ENCODE peak calls at places on chromosome 18, in seven cellular contexts. One of them, this sample, is unnamed.
A peak's percentile ranks its signal among the peaks of the same experiment; 100 is the strongest.

GRCh38 chr18:52311331-52311730 is 28.7 kb upstream of the DCC start:
- DNase-seq in RWPE1: no peak
- DNase-seq in WERI-Rb-1: no peak
- DNase-seq in upper lobe of left lung: no peak
- DNase-seq in transverse colon: no peak
- DNase-seq in activated CD8-positive, alpha-beta T cell treated with anti-CD3 and anti-CD28 coated beads for 36 hours: no peak
- DNase-seq in foreskin fibroblast: no peak
- DNase-seq in this sample: no peak

GRCh38 chr18:9653390-9653789 is 39.0 kb upstream of the PPP4R1 start:
- DNase-seq in activated CD8-positive, alpha-beta T cell treated with anti-CD3 and anti-CD28 coated beads for 36 hours: no peak
- DNase-seq in upper lobe of left lung: no peak
- DNase-seq in RWPE1: no peak
- DNase-seq in foreskin fibroblast: peak; percentile 82
- DNase-seq in WERI-Rb-1: no peak
- DNase-seq in transverse colon: no peak
- DNase-seq in this sample: no peak

GRCh38 chr18:4854664-4855063 is 342.4 kb downstream of the AKAIN1 start:
- DNase-seq in transverse colon: no peak
- DNase-seq in RWPE1: no peak
- DNase-seq in WERI-Rb-1: no peak
- DNase-seq in foreskin fibroblast: no peak
- DNase-seq in upper lobe of left lung: no peak
- DNase-seq in activated CD8-positive, alpha-beta T cell treated with anti-CD3 and anti-CD28 coated beads for 36 hours: no peak
- DNase-seq in this sample: no peak

GRCh38 chr18:8980496-8981402 is 121.8 kb upstream of the NDUFV2 start:
- DNase-seq in activated CD8-positive, alpha-beta T cell treated with anti-CD3 and anti-CD28 coated beads for 36 hours: no peak
- DNase-seq in upper lobe of left lung: no peak
- DNase-seq in foreskin fibroblast: no peak
- DNase-seq in RWPE1: no peak
- DNase-seq in transverse colon: no peak
- DNase-seq in WERI-Rb-1: no peak
- DNase-seq in this sample: no peak

GRCh38 chr18:21257383-21257782 is 15.4 kb downstream of the GREB1L start:
- DNase-seq in activated CD8-positive, alpha-beta T cell treated with anti-CD3 and anti-CD28 coated beads for 36 hours: no peak
- DNase-seq in upper lobe of left lung: no peak
- DNase-seq in RWPE1: no peak
- DNase-seq in transverse colon: no peak
- DNase-seq in foreskin fibroblast: no peak
- DNase-seq in WERI-Rb-1: no peak
- DNase-seq in this sample: no peak

GRCh38 chr18:56076735-56077134 is 488.7 kb upstream of the TCF4 start:
- DNase-seq in WERI-Rb-1: no peak
- DNase-seq in upper lobe of left lung: no peak
- DNase-seq in transverse colon: no peak
- DNase-seq in activated CD8-positive, alpha-beta T cell treated with anti-CD3 and anti-CD28 coated beads for 36 hours: no peak
- DNase-seq in foreskin fibroblast: no peak
- DNase-seq in RWPE1: no peak
- DNase-seq in this sample: no peak

GRCh38 chr18:28767781-28768211 is 590.9 kb upstream of the CDH2 start:
- DNase-seq in WERI-Rb-1: no peak
- DNase-seq in RWPE1: peak; percentile 32
- DNase-seq in transverse colon: no peak
- DNase-seq in upper lobe of left lung: no peak
- DNase-seq in foreskin fibroblast: peak; percentile 68
- DNase-seq in activated CD8-positive, alpha-beta T cell treated with anti-CD3 and anti-CD28 coated beads for 36 hours: no peak
- DNase-seq in this sample: no peak

GRCh38 chr18:75112486-75113096 is 96.3 kb downstream of the PTGR3 start:
- DNase-seq in foreskin fibroblast: no peak
- DNase-seq in WERI-Rb-1: no peak
- DNase-seq in transverse colon: no peak
- DNase-seq in RWPE1: no peak
- DNase-seq in upper lobe of left lung: no peak
- DNase-seq in activated CD8-positive, alpha-beta T cell treated with anti-CD3 and anti-CD28 coated beads for 36 hours: no peak
- DNase-seq in this sample: no peak

GRCh38 chr18:11529081-11529480 is 80.3 kb upstream of the SLC35G4 start:
- DNase-seq in activated CD8-positive, alpha-beta T cell treated with anti-CD3 and anti-CD28 coated beads for 36 hours: no peak
- DNase-seq in RWPE1: no peak
- DNase-seq in upper lobe of left lung: no peak
- DNase-seq in transverse colon: no peak
- DNase-seq in foreskin fibroblast: peak; percentile 74
- DNase-seq in WERI-Rb-1: no peak
- DNase-seq in this sample: no peak

GRCh38 chr18:57428221-57429150 is 6.7 kb upstream of the ONECUT2 start:
- DNase-seq in WERI-Rb-1: no peak
- DNase-seq in foreskin fibroblast: no peak
- DNase-seq in transverse colon: no peak
- DNase-seq in activated CD8-positive, alpha-beta T cell treated with anti-CD3 and anti-CD28 coated beads for 36 hours: no peak
- DNase-seq in RWPE1: no peak
- DNase-seq in upper lobe of left lung: no peak
- DNase-seq in this sample: no peak

GRCh38 chr18:24443870-24444269 is 16.6 kb upstream of the HRH4 start:
- DNase-seq in activated CD8-positive, alpha-beta T cell treated with anti-CD3 and anti-CD28 coated beads for 36 hours: no peak
- DNase-seq in foreskin fibroblast: no peak
- DNase-seq in RWPE1: no peak
- DNase-seq in WERI-Rb-1: no peak
- DNase-seq in upper lobe of left lung: no peak
- DNase-seq in transverse colon: no peak
- DNase-seq in this sample: no peak

GRCh38 chr18:24446453-24446852 is 14.0 kb upstream of the HRH4 start:
- DNase-seq in transverse colon: no peak
- DNase-seq in foreskin fibroblast: no peak
- DNase-seq in activated CD8-positive, alpha-beta T cell treated with anti-CD3 and anti-CD28 coated beads for 36 hours: no peak
- DNase-seq in upper lobe of left lung: no peak
- DNase-seq in WERI-Rb-1: no peak
- DNase-seq in RWPE1: no peak
- DNase-seq in this sample: no peak

GRCh38 chr18:24447961-24448360 is 12.5 kb upstream of the HRH4 start:
- DNase-seq in activated CD8-positive, alpha-beta T cell treated with anti-CD3 and anti-CD28 coated beads for 36 hours: no peak
- DNase-seq in RWPE1: no peak
- DNase-seq in foreskin fibroblast: no peak
- DNase-seq in WERI-Rb-1: no peak
- DNase-seq in transverse colon: no peak
- DNase-seq in upper lobe of left lung: no peak
- DNase-seq in this sample: no peak

DNA sequence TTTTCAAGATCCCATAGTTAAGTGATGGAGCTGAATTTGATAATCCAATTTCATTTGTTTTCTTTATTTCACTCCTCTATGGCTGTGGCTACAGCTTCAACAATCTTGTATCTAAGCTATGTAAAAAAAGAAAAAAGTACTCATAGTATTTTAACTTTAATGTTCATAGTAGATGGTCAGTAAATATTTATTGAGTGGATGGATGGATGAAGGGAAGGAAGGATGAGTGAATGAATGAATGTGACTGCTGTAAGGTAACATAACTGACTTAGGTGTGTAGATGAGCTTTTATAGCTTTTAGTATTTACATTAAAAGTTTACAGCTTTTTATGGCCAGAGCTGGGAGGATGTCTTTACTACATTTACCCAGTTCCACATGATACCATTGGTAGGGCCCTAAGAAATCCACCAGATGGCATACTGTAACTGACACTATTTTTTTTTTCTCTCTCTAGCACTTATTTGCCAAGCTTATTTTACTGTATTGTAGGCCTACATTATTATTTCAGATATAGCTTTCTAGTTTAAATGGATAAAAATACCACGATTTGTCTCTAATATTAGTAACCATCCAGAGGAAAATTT is 13.4 kb upstream of the HRH4 start:
- DNase-seq in transverse colon: no peak
- DNase-seq in foreskin fibroblast: peak; percentile 11
- DNase-seq in upper lobe of left lung: no peak
- DNase-seq in WERI-Rb-1: no peak
- DNase-seq in RWPE1: no peak
- DNase-seq in activated CD8-positive, alpha-beta T cell treated with anti-CD3 and anti-CD28 coated beads for 36 hours: no peak
- DNase-seq in this sample: no peak
- TF ChIP-seq CTCF in transverse colon: peak; percentile 41
- TF ChIP-seq CTCF in foreskin fibroblast: peak; percentile 10
- TF ChIP-seq CTCF in upper lobe of left lung: no peak
- TF ChIP-seq CTCF in WERI-Rb-1: no peak
- TF ChIP-seq CTCF in RWPE1: no peak
- TF ChIP-seq CTCF in activated CD8-positive, alpha-beta T cell treated with anti-CD3 and anti-CD28 coated beads for 36 hours: no peak
- TF ChIP-seq CTCF in this sample: no peak

DNA sequence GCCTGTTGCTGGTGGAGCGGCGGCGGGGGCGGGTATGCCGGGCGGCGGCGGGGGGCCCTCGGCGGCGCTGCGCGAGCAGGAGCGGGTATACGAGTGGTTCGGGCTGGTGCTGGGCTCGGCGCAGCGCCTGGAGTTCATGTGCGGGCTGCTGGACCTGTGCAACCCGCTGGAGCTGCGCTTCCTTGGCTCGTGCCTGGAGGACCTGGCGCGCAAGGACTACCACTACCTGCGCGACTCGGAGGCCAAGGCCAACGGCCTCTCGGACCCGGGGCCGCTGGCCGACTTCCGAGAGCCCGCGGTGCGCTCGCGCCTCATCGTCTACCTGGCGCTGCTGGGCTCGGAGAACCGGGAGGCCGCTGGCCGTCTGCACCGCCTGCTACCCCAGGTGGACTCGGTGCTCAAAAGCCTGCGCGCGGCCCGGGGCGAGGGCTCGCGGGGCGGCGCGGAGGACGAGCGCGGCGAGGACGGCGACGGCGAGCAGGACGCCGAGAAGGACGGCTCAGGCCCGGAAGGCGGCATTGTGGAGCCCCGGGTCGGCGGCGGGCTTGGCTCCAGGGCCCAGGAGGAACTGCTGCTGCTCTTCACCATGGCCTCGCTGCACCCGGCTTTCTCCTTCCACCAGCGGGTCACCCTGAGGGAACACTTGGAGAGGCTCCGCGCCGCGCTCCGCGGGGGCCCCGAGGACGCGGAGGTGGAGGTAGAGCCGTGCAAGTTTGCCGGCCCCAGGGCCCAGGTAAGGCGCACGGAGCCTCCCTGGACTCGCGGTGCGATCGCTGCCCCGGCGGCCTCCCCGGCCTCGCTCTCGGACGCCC is 1.0 kb downstream of the ZCCHC2 start:
- DNase-seq in RWPE1: no peak
- DNase-seq in foreskin fibroblast: peak; percentile 76
- DNase-seq in WERI-Rb-1: peak; percentile 54
- DNase-seq in activated CD8-positive, alpha-beta T cell treated with anti-CD3 and anti-CD28 coated beads for 36 hours: peak; percentile 66
- DNase-seq in upper lobe of left lung: peak; percentile 60
- DNase-seq in transverse colon: peak; percentile 48
- DNase-seq in this sample: peak; percentile 64
- TF ChIP-seq CTCF in RWPE1: no peak
- TF ChIP-seq CTCF in foreskin fibroblast: no peak
- TF ChIP-seq CTCF in WERI-Rb-1: no peak
- TF ChIP-seq CTCF in activated CD8-positive, alpha-beta T cell treated with anti-CD3 and anti-CD28 coated beads for 36 hours: no peak
- TF ChIP-seq CTCF in upper lobe of left lung: no peak
- TF ChIP-seq CTCF in transverse colon: no peak
- TF ChIP-seq CTCF in this sample: no peak

DNA sequence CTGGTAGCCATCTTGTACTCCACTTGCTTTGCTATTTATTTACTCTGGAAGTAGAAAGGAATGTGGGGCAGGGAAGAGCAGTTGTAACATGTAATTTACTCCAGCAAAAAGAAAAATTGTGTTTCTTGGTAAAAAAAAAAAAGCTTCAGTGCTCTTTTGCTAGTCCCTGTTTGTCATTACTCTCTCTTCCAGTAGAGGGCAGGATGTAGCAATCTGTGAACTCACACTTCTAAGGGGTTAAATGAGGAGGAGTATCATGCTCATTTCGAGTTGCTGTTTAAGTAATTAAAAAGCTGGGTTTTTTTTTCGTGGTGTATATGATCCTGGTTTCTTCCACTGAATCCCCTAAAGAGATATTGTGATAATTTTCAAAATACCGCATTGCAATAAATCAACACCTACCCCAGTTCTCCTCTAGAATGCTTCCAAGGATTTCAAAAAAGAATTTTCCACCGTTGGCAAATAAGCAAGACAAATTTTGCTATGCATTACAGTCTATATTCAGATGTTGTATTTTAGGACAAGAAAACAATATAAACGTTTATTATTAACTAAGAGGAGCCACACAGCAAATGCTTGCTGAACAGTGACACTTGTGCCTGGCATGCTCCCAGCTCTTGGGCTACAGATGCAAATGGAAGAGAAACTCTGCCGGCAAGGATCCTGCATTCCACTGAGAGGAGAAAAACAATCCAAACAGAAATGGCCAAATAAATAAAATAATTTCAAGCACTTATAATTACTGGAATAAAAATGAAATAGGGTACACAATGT is 261.6 kb downstream of the ASXL3 start:
- DNase-seq in foreskin fibroblast: peak; percentile 73
- DNase-seq in RWPE1: peak; percentile 19
- DNase-seq in upper lobe of left lung: no peak
- DNase-seq in transverse colon: peak; percentile 44
- DNase-seq in activated CD8-positive, alpha-beta T cell treated with anti-CD3 and anti-CD28 coated beads for 36 hours: no peak
- DNase-seq in WERI-Rb-1: peak; percentile 23
- DNase-seq in this sample: no peak
- TF ChIP-seq CTCF in foreskin fibroblast: peak; percentile 59
- TF ChIP-seq CTCF in RWPE1: peak; percentile 72
- TF ChIP-seq CTCF in upper lobe of left lung: no peak
- TF ChIP-seq CTCF in transverse colon: peak; percentile 73
- TF ChIP-seq CTCF in activated CD8-positive, alpha-beta T cell treated with anti-CD3 and anti-CD28 coated beads for 36 hours: peak; percentile 66
- TF ChIP-seq CTCF in WERI-Rb-1: peak; percentile 51
- TF ChIP-seq CTCF in this sample: peak; percentile 78

DNA sequence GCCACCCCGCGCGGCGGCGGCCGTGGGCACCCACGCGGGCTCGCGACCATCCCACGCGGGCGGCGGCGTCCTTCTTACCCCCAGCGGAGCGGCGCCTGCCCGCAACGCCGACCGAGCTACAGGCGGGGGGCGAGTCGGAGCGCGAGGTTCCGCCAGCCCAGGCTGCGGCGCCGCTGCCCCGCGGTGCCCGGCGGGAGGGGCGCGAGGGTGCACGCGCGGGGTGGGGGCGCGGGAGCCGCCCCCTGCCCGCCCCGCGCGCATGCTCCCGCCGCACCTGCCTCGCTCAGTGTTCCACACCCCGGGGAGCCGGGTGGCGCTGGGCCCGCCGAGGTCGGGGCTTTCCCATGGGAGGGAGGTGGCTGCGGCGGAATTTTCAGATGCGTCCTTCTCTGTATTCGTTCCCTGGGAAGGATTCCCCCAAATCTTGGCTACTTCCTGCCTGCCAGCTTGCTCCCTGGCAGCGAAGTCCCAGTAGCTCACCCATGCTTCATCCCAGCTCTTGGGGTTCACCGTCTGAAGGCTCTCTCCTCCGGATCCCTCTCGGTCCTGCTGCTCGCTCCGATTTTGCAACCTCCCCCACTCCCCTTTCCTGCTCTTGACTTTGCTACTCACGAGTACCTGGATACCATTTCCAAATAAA is at the start of gene L3MBTL4:
- DNase-seq in WERI-Rb-1: no peak
- DNase-seq in activated CD8-positive, alpha-beta T cell treated with anti-CD3 and anti-CD28 coated beads for 36 hours: no peak
- DNase-seq in transverse colon: peak; percentile 58
- DNase-seq in upper lobe of left lung: peak; percentile 73
- DNase-seq in RWPE1: peak; percentile 13
- DNase-seq in foreskin fibroblast: peak; percentile 11
- DNase-seq in this sample: peak; percentile 34
- TF ChIP-seq CTCF in WERI-Rb-1: no peak
- TF ChIP-seq CTCF in activated CD8-positive, alpha-beta T cell treated with anti-CD3 and anti-CD28 coated beads for 36 hours: no peak
- TF ChIP-seq CTCF in transverse colon: no peak
- TF ChIP-seq CTCF in upper lobe of left lung: no peak
- TF ChIP-seq CTCF in RWPE1: no peak
- TF ChIP-seq CTCF in foreskin fibroblast: no peak
- TF ChIP-seq CTCF in this sample: no peak

This sample was measured in mesothelial cell of epicardium.